ENCODE peak calls at places on chromosomes 4 and X, in five cellular contexts. One of them, this sample, is unnamed.

GRCh38 chr4:124202106-124202505 is 510.4 kb downstream of the ANKRD50 start:
- DNase-seq in NAMALWA: no peak
- DNase-seq in HEK293T: no peak
- DNase-seq in stimulated activated CD4-positive, alpha-beta T cell treated with anti-CD3 and anti-CD28 coated beads, Interleukin-2, amount 100 ng/mL, for 48 hours: no peak
- DNase-seq in left cardiac atrium: peak
- DNase-seq in this sample: no peak

GRCh38 chr4:78653655-78654054 is 102.1 kb downstream of the ANXA3 start:
- DNase-seq in NAMALWA: peak
- DNase-seq in HEK293T: peak
- DNase-seq in stimulated activated CD4-positive, alpha-beta T cell treated with anti-CD3 and anti-CD28 coated beads, Interleukin-2, amount 100 ng/mL, for 48 hours: no peak
- DNase-seq in left cardiac atrium: no peak
- DNase-seq in this sample: no peak

GRCh38 chr4:101345271-101345595 is 2.1 kb downstream of the PPP3CA start:
- DNase-seq in NAMALWA: peak
- DNase-seq in HEK293T: no peak
- DNase-seq in stimulated activated CD4-positive, alpha-beta T cell treated with anti-CD3 and anti-CD28 coated beads, Interleukin-2, amount 100 ng/mL, for 48 hours: no peak
- DNase-seq in left cardiac atrium: no peak
- DNase-seq in this sample: no peak

GRCh38 chr4:81003549-81004240 is 26.8 kb upstream of the BMP3 start:
- DNase-seq in NAMALWA: peak
- DNase-seq in HEK293T: no peak
- DNase-seq in stimulated activated CD4-positive, alpha-beta T cell treated with anti-CD3 and anti-CD28 coated beads, Interleukin-2, amount 100 ng/mL, for 48 hours: no peak
- DNase-seq in left cardiac atrium: no peak
- DNase-seq in this sample: no peak

GRCh38 chr4:46123872-46124755 is at the start of gene GABRG1:
- DNase-seq in NAMALWA: no peak
- DNase-seq in HEK293T: no peak
- DNase-seq in stimulated activated CD4-positive, alpha-beta T cell treated with anti-CD3 and anti-CD28 coated beads, Interleukin-2, amount 100 ng/mL, for 48 hours: no peak
- DNase-seq in left cardiac atrium: no peak
- DNase-seq in this sample: peak

GRCh38 chr4:87716350-87717041 is 66.4 kb downstream of the DMP1 start:
- DNase-seq in NAMALWA: no peak
- DNase-seq in HEK293T: no peak
- DNase-seq in stimulated activated CD4-positive, alpha-beta T cell treated with anti-CD3 and anti-CD28 coated beads, Interleukin-2, amount 100 ng/mL, for 48 hours: no peak
- DNase-seq in left cardiac atrium: peak
- DNase-seq in this sample: no peak

GRCh38 chr4:69999420-69999819 is 3.7 kb downstream of the STATH start:
- DNase-seq in NAMALWA: no peak
- DNase-seq in HEK293T: no peak
- DNase-seq in stimulated activated CD4-positive, alpha-beta T cell treated with anti-CD3 and anti-CD28 coated beads, Interleukin-2, amount 100 ng/mL, for 48 hours: no peak
- DNase-seq in left cardiac atrium: no peak
- DNase-seq in this sample: no peak

GRCh38 chr4:5619913-5620625 is 88.3 kb downstream of the EVC2 start:
- DNase-seq in NAMALWA: no peak
- DNase-seq in HEK293T: no peak
- DNase-seq in stimulated activated CD4-positive, alpha-beta T cell treated with anti-CD3 and anti-CD28 coated beads, Interleukin-2, amount 100 ng/mL, for 48 hours: no peak
- DNase-seq in left cardiac atrium: no peak
- DNase-seq in this sample: no peak

GRCh38 chr4:12118651-12119213 is 690.0 kb upstream of the HS3ST1 start:
- DNase-seq in NAMALWA: no peak
- DNase-seq in HEK293T: no peak
- DNase-seq in stimulated activated CD4-positive, alpha-beta T cell treated with anti-CD3 and anti-CD28 coated beads, Interleukin-2, amount 100 ng/mL, for 48 hours: no peak
- DNase-seq in left cardiac atrium: no peak
- DNase-seq in this sample: no peak

GRCh38 chr4:182207806-182208483 is 35.3 kb upstream of the TENM3 start:
- DNase-seq in NAMALWA: no peak
- DNase-seq in HEK293T: no peak
- DNase-seq in stimulated activated CD4-positive, alpha-beta T cell treated with anti-CD3 and anti-CD28 coated beads, Interleukin-2, amount 100 ng/mL, for 48 hours: no peak
- DNase-seq in left cardiac atrium: no peak
- DNase-seq in this sample: no peak

GRCh38 chr4:80711956-80712355 is 318.6 kb upstream of the BMP3 start:
- DNase-seq in NAMALWA: no peak
- DNase-seq in HEK293T: no peak
- DNase-seq in stimulated activated CD4-positive, alpha-beta T cell treated with anti-CD3 and anti-CD28 coated beads, Interleukin-2, amount 100 ng/mL, for 48 hours: no peak
- DNase-seq in left cardiac atrium: no peak
- DNase-seq in this sample: no peak

GRCh38 chr4:121698119-121698732 is 1.4 kb upstream of the ANXA5 start:
- DNase-seq in NAMALWA: no peak
- DNase-seq in HEK293T: no peak
- DNase-seq in stimulated activated CD4-positive, alpha-beta T cell treated with anti-CD3 and anti-CD28 coated beads, Interleukin-2, amount 100 ng/mL, for 48 hours: no peak
- DNase-seq in left cardiac atrium: peak
- DNase-seq in this sample: no peak

GRCh38 chr4:146545102-146545501 is 23.4 kb upstream of the SLC10A7 start:
- DNase-seq in NAMALWA: peak
- DNase-seq in HEK293T: peak
- DNase-seq in stimulated activated CD4-positive, alpha-beta T cell treated with anti-CD3 and anti-CD28 coated beads, Interleukin-2, amount 100 ng/mL, for 48 hours: no peak
- DNase-seq in left cardiac atrium: no peak
- DNase-seq in this sample: no peak

GRCh38 chrX:123217077-123217476 is 33.0 kb downstream of the GRIA3 start:
- DNase-seq in NAMALWA: no peak
- DNase-seq in HEK293T: no peak
- DNase-seq in stimulated activated CD4-positive, alpha-beta T cell treated with anti-CD3 and anti-CD28 coated beads, Interleukin-2, amount 100 ng/mL, for 48 hours: no peak
- DNase-seq in left cardiac atrium: peak
- DNase-seq in this sample: no peak

GRCh38 chrX:56068274-56068758 is 163.8 kb upstream of the KLF8 start:
- DNase-seq in NAMALWA: peak
- DNase-seq in HEK293T: no peak
- DNase-seq in stimulated activated CD4-positive, alpha-beta T cell treated with anti-CD3 and anti-CD28 coated beads, Interleukin-2, amount 100 ng/mL, for 48 hours: no peak
- DNase-seq in left cardiac atrium: no peak
- DNase-seq in this sample: no peak

GRCh38 chrX:12610079-12610478 is 181.1 kb upstream of the PRPS2 start:
- DNase-seq in NAMALWA: no peak
- DNase-seq in HEK293T: no peak
- DNase-seq in stimulated activated CD4-positive, alpha-beta T cell treated with anti-CD3 and anti-CD28 coated beads, Interleukin-2, amount 100 ng/mL, for 48 hours: no peak
- DNase-seq in left cardiac atrium: no peak
- DNase-seq in this sample: no peak

GRCh38 chr4:26621366-26621765 is 37.5 kb downstream of the TBC1D19 start:
- DNase-seq in NAMALWA: no peak
- DNase-seq in HEK293T: no peak
- DNase-seq in stimulated activated CD4-positive, alpha-beta T cell treated with anti-CD3 and anti-CD28 coated beads, Interleukin-2, amount 100 ng/mL, for 48 hours: no peak
- DNase-seq in left cardiac atrium: no peak
- DNase-seq in this sample: no peak

GRCh38 chr4:1870328-1870577 is 940 bp upstream of the NSD2 start:
- DNase-seq in NAMALWA: peak
- DNase-seq in HEK293T: peak
- DNase-seq in stimulated activated CD4-positive, alpha-beta T cell treated with anti-CD3 and anti-CD28 coated beads, Interleukin-2, amount 100 ng/mL, for 48 hours: peak
- DNase-seq in left cardiac atrium: peak
- DNase-seq in this sample: no peak

GRCh38 chrX:139759637-139760036 is 51.7 kb upstream of the MCF2 start:
- DNase-seq in NAMALWA: peak
- DNase-seq in HEK293T: peak
- DNase-seq in stimulated activated CD4-positive, alpha-beta T cell treated with anti-CD3 and anti-CD28 coated beads, Interleukin-2, amount 100 ng/mL, for 48 hours: no peak
- DNase-seq in left cardiac atrium: no peak
- DNase-seq in this sample: no peak

This sample was measured in ecto neural progenitor cell.